ENCODE peak calls at places on chromosomes 6 and 20, in ten cellular contexts. H, M, E, Y, C, K, G, A, U and N are unnamed samples.

GRCh38 chr20:9359561-9360308 is 154.7 kb upstream of the LAMP5 start:
- DNase-seq in Y (peak), A (peak), U (peak), E (no peak), K (peak), C (no peak), M (no peak), G (no peak), H (no peak), N (no peak)

GRCh38 chr6:14638932-14639875 is 521.6 kb downstream of the CD83 start:
- DNase-seq in A (no peak), E (no peak), G (no peak), M (no peak), C (no peak), K (peak), H (no peak), Y (no peak), U (peak), N (no peak)

GRCh38 chr6:22632561-22632960 is 63.2 kb downstream of the HDGFL1 start:
- DNase-seq in Y (no peak), C (no peak), U (no peak), G (no peak), K (no peak), E (no peak), H (no peak), A (no peak), M (no peak), N (no peak)

GRCh38 chr6:104613416-104614001 is 246.2 kb downstream of the HACE1 start:
- DNase-seq in Y (no peak), A (no peak), C (no peak), M (no peak), K (peak), E (no peak), H (no peak), G (no peak), U (no peak), N (no peak)

GRCh38 chr6:154874684-154875594 is 120.2 kb upstream of the TIAM2 start:
- DNase-seq in E (no peak), U (no peak), M (no peak), A (no peak), Y (no peak), G (no peak), H (no peak), K (no peak), C (no peak), N (no peak)

GRCh38 chr6:35794536-35795452 is 2.3 kb downstream of the CLPS start:
- DNase-seq in G (no peak), K (no peak), H (no peak), Y (no peak), E (no peak), M (no peak), C (no peak), U (no peak), A (no peak), N (no peak)

GRCh38 chr6:40492126-40492525 is 95.0 kb downstream of the LRFN2 start:
- DNase-seq in H (no peak), U (no peak), Y (no peak), G (no peak), M (no peak), A (no peak), E (no peak), K (no peak), C (no peak), N (no peak)

GRCh38 chr6:47478233-47479155 is 905 bp downstream of the CD2AP start:
- DNase-seq in E (no peak), U (no peak), C (no peak), M (no peak), G (no peak), A (no peak), H (no peak), K (no peak), Y (no peak), N (no peak)

GRCh38 chr20:61500791-61501321 is 248.8 kb downstream of the CDH4 start:
- DNase-seq in M (no peak), U (no peak), C (peak), E (no peak), Y (no peak), H (no peak), G (no peak), A (peak), K (no peak), N (no peak)

GRCh38 chr20:13840093-13840465 is 55.3 kb downstream of the NDUFAF5 start:
- DNase-seq in C (no peak), K (no peak), Y (no peak), H (no peak), G (no peak), U (no peak), M (no peak), A (no peak), E (no peak), N (no peak)

GRCh38 chr6:45710304-45710821 is 305.3 kb downstream of the CLIC5 start:
- DNase-seq in K (no peak), G (no peak), Y (no peak), E (no peak), H (no peak), C (peak), U (no peak), M (no peak), A (no peak), N (no peak)

GRCh38 chr20:59469266-59470252 is 134.8 kb upstream of the PHACTR3 start:
- DNase-seq in U (no peak), C (no peak), M (no peak), A (no peak), H (no peak), G (no peak), Y (no peak), E (no peak), K (no peak), N (no peak)

GRCh38 chr6:136959471-136959891 is 37.4 kb downstream of the SLC35D3 start:
- DNase-seq in A (no peak), G (peak), K (no peak), U (no peak), C (no peak), E (no peak), M (no peak), Y (no peak), H (no peak), N (no peak)

GRCh38 chr20:2365666-2366065 is 15.0 kb upstream of the TGM6 start:
- DNase-seq in H (no peak), U (no peak), M (no peak), C (no peak), E (no peak), K (no peak), A (no peak), G (no peak), Y (no peak), N (no peak)